ENCODE peak calls at places on chromosomes 2 and 18, in seven cellular contexts. V, H, U, R, J, G and C are unnamed samples.

GRCh38 chr2:176554107-176555048 is 285.1 kb downstream of the MTX2 start:
- DNase-seq in V (peak; percentile 8), H (peak; percentile 72), U (peak; percentile 55), R (peak; percentile 43), J (peak; percentile 80), G (peak; percentile 34), C (peak; percentile 89)

GRCh38 chr2:24435391-24436316 is 55.4 kb upstream of the NCOA1 start:
- DNase-seq in V (no peak), H (peak; percentile 44), U (no peak), R (no peak), J (peak; percentile 70), G (no peak), C (peak; percentile 83)

GRCh38 chr2:172693037-172693436 is 42.6 kb upstream of the RAPGEF4 start:
- DNase-seq in V (no peak), H (no peak), U (no peak), R (peak; percentile 91), J (peak; percentile 86), G (peak; percentile 97), C (peak; percentile 98)

GRCh38 chr2:136935119-136935518 is 169.8 kb downstream of the THSD7B start:
- DNase-seq in V (no peak), H (no peak), U (no peak), R (no peak), J (no peak), G (no peak), C (no peak)

GRCh38 chr2:46811379-46812310 is 104.0 kb downstream of the MCFD2 start:
- DNase-seq in V (no peak), H (no peak), U (no peak), R (no peak), J (no peak), G (no peak), C (no peak)

GRCh38 chr2:16227811-16228462 is 287.6 kb downstream of the MYCN start:
- DNase-seq in V (no peak), H (no peak), U (no peak), R (no peak), J (no peak), G (no peak), C (no peak)

GRCh38 chr2:189002079-189002478 is 27.9 kb downstream of the COL3A1 start:
- DNase-seq in V (no peak), H (no peak), U (no peak), R (peak; percentile 31), J (no peak), G (peak; percentile 64), C (peak; percentile 72)

GRCh38 chr18:2971741-2972552 is 41.0 kb downstream of the LPIN2 start:
- DNase-seq in V (peak; percentile 90), H (no peak), U (no peak), R (no peak), J (no peak), G (no peak), C (no peak)

GRCh38 chr18:33051397-33051796 is 278.6 kb upstream of the KLHL14 start:
- DNase-seq in V (no peak), H (no peak), U (no peak), R (no peak), J (peak; percentile 8), G (peak; percentile 2), C (peak; percentile 54)

GRCh38 chr2:98379311-98380202 is 33.3 kb downstream of the CNGA3 start:
- DNase-seq in V (no peak), H (no peak), U (peak; percentile 34), R (no peak), J (no peak), G (peak; percentile 34), C (no peak)

DNA sequence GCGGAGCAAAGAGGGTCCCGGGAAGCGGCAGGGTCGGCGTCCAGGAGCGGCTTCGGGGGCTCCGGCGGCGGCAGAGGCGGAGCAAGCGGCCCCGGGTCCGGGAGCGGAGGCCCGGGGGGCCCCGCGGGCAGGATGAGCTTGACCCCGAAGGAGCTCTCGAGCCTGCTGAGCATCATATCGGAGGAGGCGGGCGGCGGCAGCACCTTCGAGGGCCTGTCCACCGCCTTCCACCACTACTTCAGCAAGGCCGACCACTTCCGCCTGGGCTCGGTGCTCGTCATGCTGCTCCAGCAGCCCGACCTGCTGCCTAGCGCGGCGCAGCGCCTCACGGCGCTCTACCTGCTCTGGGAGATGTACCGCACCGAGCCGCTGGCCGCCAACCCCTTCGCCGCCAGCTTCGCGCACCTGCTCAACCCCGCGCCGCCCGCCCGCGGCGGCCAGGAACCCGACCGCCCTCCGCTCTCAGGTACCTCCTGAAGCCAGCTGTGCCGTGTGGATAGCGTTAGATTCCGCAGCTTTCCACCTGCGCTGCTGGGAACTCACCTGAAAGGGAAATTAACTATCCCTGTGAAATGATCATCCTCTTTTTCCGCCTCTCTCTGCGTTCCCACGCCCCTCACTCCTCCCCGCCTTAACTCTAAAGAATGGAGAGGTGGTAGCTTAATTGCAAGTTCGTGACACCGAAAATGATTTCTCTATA is 477 bp downstream of the CNOT11 start:
- DNase-seq in V (no peak), H (peak; percentile 72), U (no peak), R (no peak), J (peak; percentile 79), G (peak; percentile 68), C (peak; percentile 54)
- H3K79me2 ChIP-seq in V (peaks cover 34% of the 10 kb centered on the region), H (peaks cover 37% of the 10 kb centered on the region), U (peaks cover 9% of the 10 kb centered on the region), R (peaks cover 50% of the 10 kb centered on the region), J (peaks cover 50% of the 10 kb centered on the region), G (peaks cover 55% of the 10 kb centered on the region), C (peaks cover 36% of the 10 kb centered on the region)

DNA sequence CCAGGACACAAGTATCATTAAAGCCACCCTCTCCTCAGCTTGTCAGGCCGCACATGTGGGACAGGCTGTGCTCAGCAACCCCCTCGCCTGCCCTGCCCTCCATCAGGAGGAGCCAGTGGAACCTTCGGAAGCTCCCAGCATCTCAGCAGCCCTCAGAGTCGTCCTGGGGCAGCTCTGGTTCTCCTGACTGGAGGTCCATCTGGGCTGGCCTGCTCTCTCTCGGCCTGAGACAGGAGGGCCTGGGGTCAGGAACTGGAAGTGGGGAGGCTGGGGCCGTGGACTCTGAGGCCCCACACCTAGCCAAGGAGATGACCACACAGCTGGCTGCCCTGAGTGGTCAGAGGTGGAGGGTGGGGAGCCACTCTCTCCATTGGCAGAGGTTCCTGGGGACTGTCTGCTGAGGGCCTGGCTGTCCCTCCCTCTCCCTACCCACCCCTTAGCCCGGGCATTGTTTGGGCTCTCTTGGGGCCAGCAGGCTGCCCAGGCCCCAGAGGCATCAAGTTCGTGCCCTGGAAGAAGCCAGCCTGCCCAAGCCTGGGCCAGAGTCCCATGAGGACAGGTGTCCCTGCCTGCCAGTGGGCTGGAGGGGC is 23.1 kb downstream of the ODC1 start:
- DNase-seq in V (no peak), H (no peak), U (no peak), R (no peak), J (no peak), G (no peak), C (no peak)
- H3K79me2 ChIP-seq in V (no peaks in the 10 kb centered on the region), H (no peaks in the 10 kb centered on the region), U (no peaks in the 10 kb centered on the region), R (no peaks in the 10 kb centered on the region), J (no peaks in the 10 kb centered on the region), G (no peaks in the 10 kb centered on the region), C (no peaks in the 10 kb centered on the region)

GRCh38 chr18:25314824-25315223 is 37.1 kb downstream of the ZNF521 start:
- DNase-seq in V (no peak), H (no peak), U (no peak), R (no peak), J (no peak), G (no peak), C (no peak)
- H3K79me2 ChIP-seq in V (no peaks in the 10 kb centered on the region), H (peaks cover 97% of the 10 kb centered on the region), U (no peaks in the 10 kb centered on the region), R (no peaks in the 10 kb centered on the region), J (no peaks in the 10 kb centered on the region), G (no peaks in the 10 kb centered on the region), C (peaks cover 58% of the 10 kb centered on the region)

GRCh38 chr2:208101716-208102631 is 22.4 kb downstream of the CRYGD start:
- DNase-seq in V (no peak), H (peak; percentile 38), U (peak; percentile 42), R (peak; percentile 39), J (peak; percentile 56), G (peak; percentile 35), C (peak; percentile 22)

GRCh38 chr2:208097801-208098200 is 26.5 kb downstream of the CRYGD start:
- DNase-seq in V (no peak), H (no peak), U (no peak), R (no peak), J (no peak), G (no peak), C (peak; percentile 60)

GRCh38 chr2:208097313-208097712 is 27.0 kb downstream of the CRYGD start:
- DNase-seq in V (no peak), H (no peak), U (peak; percentile 17), R (no peak), J (no peak), G (no peak), C (no peak)

GRCh38 chr2:208098267-208098666 is 26.1 kb downstream of the CRYGD start:
- DNase-seq in V (no peak), H (no peak), U (peak; percentile 23), R (no peak), J (no peak), G (no peak), C (no peak)

DNA sequence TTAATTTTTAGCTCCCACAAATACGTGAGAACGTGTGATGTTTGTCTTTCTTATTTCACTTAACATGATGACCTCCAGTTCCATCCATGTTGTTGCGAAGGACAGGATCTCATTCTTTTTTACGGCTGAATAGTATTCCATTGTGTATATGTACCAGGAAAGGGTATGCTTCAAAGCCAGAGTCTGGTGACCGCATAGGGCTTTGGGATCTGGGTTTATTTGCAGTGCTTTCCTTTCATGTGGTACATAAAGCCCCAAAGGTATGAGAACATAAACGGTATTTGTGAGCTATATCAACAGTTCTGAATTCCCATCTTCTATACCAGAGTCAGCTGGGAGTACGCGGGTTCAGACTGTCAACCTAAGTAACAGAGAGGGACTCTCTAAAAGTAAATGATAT is 24.6 kb downstream of the CRYGD start:
- DNase-seq in V (no peak), H (no peak), U (no peak), R (no peak), J (no peak), G (no peak), C (no peak)
- H3K79me2 ChIP-seq in V (no peaks in the 10 kb centered on the region), H (no peaks in the 10 kb centered on the region), U (no peaks in the 10 kb centered on the region), R (no peaks in the 10 kb centered on the region), J (no peaks in the 10 kb centered on the region), G (no peaks in the 10 kb centered on the region), C (no peaks in the 10 kb centered on the region)

GRCh38 chr2:11250400-11251277 is 93.8 kb downstream of the ROCK2 start:
- DNase-seq in V (no peak), H (no peak), U (no peak), R (no peak), J (no peak), G (peak; percentile 16), C (peak; percentile 26)
- H3K79me2 ChIP-seq in V (no peaks in the 10 kb centered on the region), H (peaks cover 32% of the 10 kb centered on the region), U (no peaks in the 10 kb centered on the region), R (peaks cover 13% of the 10 kb centered on the region), J (peaks cover 52% of the 10 kb centered on the region), G (peaks cover 55% of the 10 kb centered on the region), C (peaks cover 38% of the 10 kb centered on the region)

DNA sequence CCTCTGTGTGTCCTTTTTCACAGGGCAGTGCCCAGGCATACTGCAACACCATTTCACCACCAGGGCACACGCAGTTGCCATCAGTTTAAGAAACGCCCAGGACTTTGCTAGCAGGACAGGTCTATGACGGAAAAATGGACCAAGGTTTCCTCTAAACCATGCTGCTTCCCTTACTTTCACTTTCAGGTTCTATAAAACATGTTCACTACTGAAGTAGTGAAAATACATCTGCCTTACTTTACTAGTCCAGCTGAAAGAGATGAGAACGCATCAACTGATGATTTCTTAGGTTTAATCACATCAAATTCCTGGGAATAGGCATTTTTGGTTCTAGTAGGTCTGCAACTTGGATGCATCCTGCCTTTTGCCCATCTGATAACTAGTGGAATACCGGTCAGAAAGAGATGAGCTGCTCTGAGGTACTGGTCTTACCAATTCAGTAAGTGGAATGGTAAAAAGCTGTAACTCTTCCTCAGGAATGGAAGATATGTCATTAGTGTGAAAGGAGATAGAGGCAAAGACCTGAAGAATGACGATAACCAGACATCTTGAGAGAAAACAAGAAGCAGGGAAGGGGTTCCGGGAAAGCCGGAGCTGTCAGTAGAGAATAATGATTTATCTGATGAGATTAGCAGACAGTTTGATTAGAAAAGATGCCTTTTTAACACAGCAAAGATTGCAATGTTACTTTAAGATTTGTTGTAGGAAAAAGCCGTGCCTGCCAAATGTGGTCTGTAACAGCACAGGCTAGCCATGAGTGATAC is 110.3 kb downstream of the TCF4 start:
- DNase-seq in V (peak; percentile 4), H (no peak), U (no peak), R (no peak), J (peak; percentile 22), G (peak; percentile 65), C (peak; percentile 81)
- H3K79me2 ChIP-seq in V (no peaks in the 10 kb centered on the region), H (peaks cover 100% of the 10 kb centered on the region), U (no peaks in the 10 kb centered on the region), R (no peaks in the 10 kb centered on the region), J (peaks cover 21% of the 10 kb centered on the region), G (no peaks in the 10 kb centered on the region), C (peaks cover 52% of the 10 kb centered on the region)